ENCODE peak calls at places on chromosomes 6 and 20, in six cellular contexts. Y is NCI-H2171 treated with DMSO at 0.1 percent for 48 hours; C is activated naive CD4-positive, alpha-beta T cell treated with anti-CD3 and anti-CD28 coated beads for 36 hours; J is cardiac fibroblast; X is NT2/D1; W is Ammon's horn. N is an unnamed sample.
A peak's percentile ranks its signal among the peaks of the same experiment; 100 is the strongest.

GRCh38 chr6:116631379-116631990 is 15.2 kb downstream of the RSPH4A start:
- DNase-seq in J (no peak), X (no peak), C (no peak), Y (no peak), W (no peak), N (no peak)

GRCh38 chr6:98833101-98834059 is 994 bp upstream of the POU3F2 start:
- DNase-seq in X (no peak), Y (peak; percentile 51), J (peak; percentile 45), W (peak; percentile 80), C (peak; percentile 39), N (peak; percentile 70)

GRCh38 chr20:32155017-32155965 is 45.8 kb downstream of the TM9SF4 start:
- DNase-seq in W (peak; percentile 75), C (peak; percentile 62), X (peak; percentile 36), J (peak; percentile 97), Y (peak; percentile 76), N (peak; percentile 89)

GRCh38 chr6:122416825-122417224 is 17.4 kb downstream of the HSF2 start:
- DNase-seq in J (no peak), W (no peak), X (no peak), Y (no peak), C (no peak), N (no peak)

GRCh38 chr6:41021832-41022231 is 17.2 kb downstream of the UNC5CL start:
- DNase-seq in X (no peak), J (peak; percentile 28), C (no peak), Y (peak; percentile 25), W (peak; percentile 71), N (peak; percentile 86)

GRCh38 chr20:32619586-32619985 is 34.5 kb upstream of the NOL4L start:
- DNase-seq in X (no peak), J (no peak), Y (no peak), W (no peak), C (no peak), N (no peak)

GRCh38 chr20:10676518-10676917 is 2.7 kb upstream of the JAG1 start:
- DNase-seq in W (no peak), C (no peak), J (no peak), Y (no peak), X (no peak), N (no peak)

GRCh38 chr6:129893513-129894098 is 32.5 kb upstream of the TMEM244 start:
- DNase-seq in Y (no peak), W (no peak), C (no peak), J (peak; percentile 69), X (no peak), N (no peak)

GRCh38 chr6:43076928-43077809 is 1.1 kb downstream of the PTK7 start:
- DNase-seq in Y (peak; percentile 46), J (peak; percentile 42), W (no peak), X (no peak), C (no peak), N (peak; percentile 86)

GRCh38 chr6:96246563-96246962 is 230.8 kb downstream of the FUT9 start:
- DNase-seq in W (no peak), C (no peak), X (no peak), J (no peak), Y (no peak), N (no peak)

GRCh38 chr6:28988536-28989415 is 16.3 kb downstream of the ZNF311 start:
- DNase-seq in X (no peak), W (peak; percentile 13), Y (no peak), C (peak; percentile 83), J (peak; percentile 85), N (no peak)

GRCh38 chr20:57244627-57245214 is 21.7 kb downstream of the BMP7 start:
- DNase-seq in C (no peak), X (no peak), J (no peak), Y (no peak), W (no peak), N (no peak)

GRCh38 chr6:2885967-2886731 is 17.0 kb downstream of the SERPINB9 start:
- DNase-seq in X (no peak), J (no peak), W (no peak), Y (peak; percentile 89), C (no peak), N (no peak)

GRCh38 chr6:143270026-143270425 is 180.5 kb downstream of the ADAT2 start:
- DNase-seq in C (no peak), W (no peak), J (peak; percentile 22), X (no peak), Y (no peak), N (peak; percentile 21)

GRCh38 chr20:16337707-16338106 is 235.5 kb downstream of the KIF16B start:
- DNase-seq in C (no peak), X (no peak), W (no peak), Y (no peak), J (no peak), N (no peak)

GRCh38 chr6:114087496-114087895 is 116.5 kb upstream of the HDAC2 start:
- DNase-seq in X (no peak), Y (no peak), J (peak; percentile 11), W (no peak), C (no peak), N (no peak)

GRCh38 chr6:67336014-67336413 is 1299.1 kb upstream of the ADGRB3 start:
- DNase-seq in X (no peak), C (no peak), J (no peak), W (no peak), Y (no peak), N (no peak)

GRCh38 chr6:30684386-30685156 is 1.9 kb downstream of the PPP1R18 start:
- DNase-seq in J (peak; percentile 62), W (peak; percentile 60), C (peak; percentile 82), Y (no peak), X (no peak), N (peak; percentile 71)

GRCh38 chr6:142804490-142804889 is 140.5 kb downstream of the HIVEP2 start:
- DNase-seq in Y (no peak), X (no peak), C (no peak), J (no peak), W (no peak), N (no peak)

GRCh38 chr20:35263609-35264223 is 14.2 kb downstream of the MMP24OS start:
- DNase-seq in W (no peak), Y (no peak), C (no peak), X (no peak), J (no peak), N (no peak)

GRCh38 chr6:156832166-156832743 is 55.1 kb downstream of the ARID1B start:
- DNase-seq in Y (no peak), C (no peak), X (no peak), J (peak; percentile 75), W (peak; percentile 54), N (peak; percentile 44)

GRCh38 chr6:126886106-126886505 is 232.4 kb upstream of the RSPO3 start:
- DNase-seq in C (no peak), X (no peak), J (peak; percentile 27), W (no peak), Y (no peak), N (no peak)

GRCh38 chr20:51432251-51432784 is 110.2 kb downstream of the NFATC2 start:
- DNase-seq in Y (no peak), C (no peak), W (no peak), X (no peak), J (no peak), N (no peak)

GRCh38 chr20:9220874-9221547 is 152.1 kb downstream of the PLCB4 start:
- DNase-seq in W (no peak), J (peak; percentile 69), X (no peak), C (no peak), Y (no peak), N (peak; percentile 4)

GRCh38 chr20:57223648-57224489 is 42.6 kb downstream of the BMP7 start:
- DNase-seq in J (no peak), Y (no peak), W (no peak), X (no peak), C (no peak), N (peak; percentile 56)